ENCODE peak calls at places on chromosomes 4 and X, in four cellular contexts. F is endothelial cell of umbilical vein, N is H1, C is lower lobe of right lung. D is an unnamed sample.

GRCh38 chrX:41599507-41599906 is 89.3 kb upstream of the GPR34 start:
- DNase-seq in F (no peak), N (no peak), C (no peak), D (no peak)

GRCh38 chr4:112251044-112251632 is 19.6 kb downstream of the AP1AR start:
- DNase-seq in F (no peak), N (no peak), C (no peak), D (no peak)

GRCh38 chr4:100948911-100949310 is 398.4 kb downstream of the PPP3CA start:
- DNase-seq in F (no peak), N (no peak), C (no peak), D (no peak)

GRCh38 chr4:87465739-87466366 is 43.5 kb downstream of the NUDT9 start:
- DNase-seq in F (peak; percentile 53), N (no peak), C (no peak), D (no peak)

GRCh38 chrX:107673933-107674479 is 45.7 kb downstream of the PRPS1 start:
- DNase-seq in F (peak; percentile 67), N (no peak), C (peak; percentile 93), D (peak; percentile 97)

GRCh38 chr4:146932111-146932510 is 13.6 kb downstream of the TTC29 start:
- DNase-seq in F (no peak), N (no peak), C (no peak), D (no peak)

GRCh38 chrX:152817082-152817744 is 13.3 kb downstream of the CETN2 start:
- DNase-seq in F (peak; percentile 44), N (no peak), C (no peak), D (no peak)

GRCh38 chr4:83036991-83037390 is 2.0 kb downstream of the COPS4 start:
- DNase-seq in F (no peak), N (no peak), C (no peak), D (no peak)

GRCh38 chr4:38488891-38489861 is 174.8 kb upstream of the KLF3 start:
- DNase-seq in F (no peak), N (no peak), C (no peak), D (no peak)

GRCh38 chr4:27381806-27382205 is 521.2 kb downstream of the STIM2 start:
- DNase-seq in F (no peak), N (no peak), C (no peak), D (no peak)

GRCh38 chr4:138348055-138348454 is 105.9 kb upstream of the SLC7A11 start:
- DNase-seq in F (peak; percentile 23), N (no peak), C (no peak), D (no peak)

GRCh38 chrX:7941390-7942042 is 14.3 kb upstream of the PNPLA4 start:
- DNase-seq in F (peak; percentile 14), N (no peak), C (no peak), D (no peak)

GRCh38 chr4:55125763-55126541 is 557 bp upstream of the KDR start:
- DNase-seq in F (peak; percentile 39), N (no peak), C (peak; percentile 46), D (no peak)

GRCh38 chr4:85952518-85952917 is 407.3 kb downstream of the MAPK10 start:
- DNase-seq in F (peak; percentile 77), N (no peak), C (no peak), D (no peak)

GRCh38 chr4:111839186-111839585 is 306.1 kb upstream of the FAM241A start:
- DNase-seq in F (no peak), N (no peak), C (no peak), D (no peak)

GRCh38 chr4:122152699-122153328 is 683 bp downstream of the BLTP1 start:
- DNase-seq in F (peak; percentile 50), N (no peak), C (peak; percentile 67), D (peak; percentile 89)

GRCh38 chr4:139809207-139810157 is 143.9 kb downstream of the MGST2 start:
- DNase-seq in F (peak; percentile 69), N (no peak), C (no peak), D (no peak)

GRCh38 chrX:149518236-149518635 is 13.1 kb upstream of the IDS start:
- DNase-seq in F (peak; percentile 70), N (no peak), C (no peak), D (no peak)

GRCh38 chr4:2248821-2249261 is 6.9 kb upstream of the HAUS3 start:
- DNase-seq in F (no peak), N (no peak), C (peak; percentile 42), D (peak; percentile 82)

GRCh38 chr4:1988327-1988724 is 20.4 kb downstream of the NELFA start:
- DNase-seq in F (no peak), N (no peak), C (no peak), D (peak; percentile 69)

GRCh38 chr4:109432676-109433075 is 939 bp upstream of the SEC24B start:
- DNase-seq in F (peak; percentile 57), N (no peak), C (no peak), D (no peak)

GRCh38 chr4:109434793-109435080 is 1.1 kb downstream of the SEC24B start:
- DNase-seq in F (no peak), N (no peak), C (no peak), D (no peak)

GRCh38 chr4:109433281-109434006 is at the start of gene SEC24B:
- DNase-seq in F (peak; percentile 84), N (no peak), C (peak; percentile 96), D (peak; percentile 99)

GRCh38 chr4:109434007-109434792 is 585 bp downstream of the SEC24B start:
- DNase-seq in F (peak; percentile 57), N (no peak), C (peak; percentile 68), D (no peak)

GRCh38 chr4:109432203-109432602 is 1.4 kb upstream of the SEC24B start:
- DNase-seq in F (no peak), N (no peak), C (no peak), D (no peak)
- H3K27ac ChIP-seq in F (peak overlapping the region; percentile 93), N (no peak overlapping the region), C (peak overlapping the region; percentile 94), D (peak overlapping the region; percentile 95)

GRCh38 chr4:48836658-48837057 is 5.8 kb downstream of the OCIAD1 start:
- DNase-seq in F (no peak), N (no peak), C (no peak), D (no peak)
- H3K36me3 ChIP-seq in F (peaks cover 5% of the 10 kb centered on the region), N (peaks cover 25% of the 10 kb centered on the region), C (peaks cover 79% of the 10 kb centered on the region), D (peaks cover 37% of the 10 kb centered on the region)

DNA sequence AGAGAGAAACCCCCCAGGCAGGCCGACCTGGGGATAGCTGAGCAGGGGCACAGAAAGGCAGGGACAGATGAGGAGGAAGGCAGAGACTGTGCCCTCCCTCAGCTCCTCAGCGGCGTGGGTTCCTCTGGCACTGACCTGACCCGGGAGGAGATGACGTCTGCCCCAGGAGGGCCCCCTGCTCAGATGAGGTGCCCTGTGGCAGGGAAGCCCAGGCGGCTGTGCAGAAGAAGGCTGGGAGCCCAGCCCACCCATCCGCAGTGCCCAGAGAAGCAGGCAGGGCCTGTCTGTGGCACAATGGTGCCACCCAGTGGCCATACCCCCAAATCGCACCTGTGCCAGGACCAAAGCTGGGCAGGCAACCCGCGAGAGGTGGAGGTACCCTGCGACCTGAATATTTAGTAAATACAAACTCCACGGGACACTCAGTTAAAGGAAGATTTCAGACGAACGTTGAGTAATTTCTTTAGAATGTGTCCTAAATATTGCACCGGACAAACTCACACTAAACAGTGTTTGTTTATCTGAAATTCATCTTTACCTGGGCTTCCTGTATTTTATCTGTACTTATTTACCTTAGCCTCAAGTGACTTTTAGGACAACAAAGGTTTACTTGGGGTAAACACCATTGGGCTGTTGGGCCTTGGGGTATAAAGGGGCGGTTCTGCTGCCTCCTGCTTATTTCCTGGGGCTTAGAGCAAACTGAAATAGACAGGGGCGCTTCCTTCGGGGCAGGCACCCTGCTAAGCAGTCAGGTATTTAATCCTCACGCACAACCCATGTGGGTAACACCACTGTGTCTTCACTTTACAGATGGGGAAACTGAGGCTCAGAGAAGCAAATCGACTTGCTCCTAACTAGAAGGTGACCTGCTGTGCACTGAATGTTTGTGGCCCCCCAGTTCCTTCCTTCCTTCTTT is 46.5 kb upstream of the HMX1 start:
- DNase-seq in F (peak; percentile 44), N (peak; percentile 62), C (peak; percentile 69), D (peak; percentile 86)
- H3K27me3 ChIP-seq in F (no peaks in the 10 kb centered on the region), N (peaks cover 10% of the 10 kb centered on the region), C (peaks cover 12% of the 10 kb centered on the region), D (peaks cover 57% of the 10 kb centered on the region)

GRCh38 chr4:186168750-186169149 is 22.6 kb upstream of the CYP4V2 start:
- DNase-seq in F (no peak), N (no peak), C (no peak), D (no peak)

GRCh38 chr4:186169333-186169941 is 21.9 kb upstream of the CYP4V2 start:
- DNase-seq in F (no peak), N (no peak), C (no peak), D (no peak)

GRCh38 chr4:186172551-186172950 is 18.8 kb upstream of the CYP4V2 start:
- DNase-seq in F (no peak), N (no peak), C (no peak), D (no peak)

GRCh38 chr4:186169942-186170802 is 21.2 kb upstream of the CYP4V2 start:
- DNase-seq in F (no peak), N (no peak), C (no peak), D (no peak)

GRCh38 chr4:186170966-186171365 is 20.4 kb upstream of the CYP4V2 start:
- DNase-seq in F (no peak), N (no peak), C (no peak), D (no peak)
- H3K27ac ChIP-seq in F (no peak overlapping the region), N (no peak overlapping the region), C (no peak overlapping the region), D (no peak overlapping the region)

GRCh38 chr4:99879458-99879857 is 14.8 kb downstream of the LAMTOR3 start:
- DNase-seq in F (no peak), N (no peak), C (no peak), D (no peak)
- H3K36me3 ChIP-seq in F (peaks cover 9% of the 10 kb centered on the region), N (peaks cover 5% of the 10 kb centered on the region), C (peaks cover 68% of the 10 kb centered on the region), D (no peaks in the 10 kb centered on the region)

DNA sequence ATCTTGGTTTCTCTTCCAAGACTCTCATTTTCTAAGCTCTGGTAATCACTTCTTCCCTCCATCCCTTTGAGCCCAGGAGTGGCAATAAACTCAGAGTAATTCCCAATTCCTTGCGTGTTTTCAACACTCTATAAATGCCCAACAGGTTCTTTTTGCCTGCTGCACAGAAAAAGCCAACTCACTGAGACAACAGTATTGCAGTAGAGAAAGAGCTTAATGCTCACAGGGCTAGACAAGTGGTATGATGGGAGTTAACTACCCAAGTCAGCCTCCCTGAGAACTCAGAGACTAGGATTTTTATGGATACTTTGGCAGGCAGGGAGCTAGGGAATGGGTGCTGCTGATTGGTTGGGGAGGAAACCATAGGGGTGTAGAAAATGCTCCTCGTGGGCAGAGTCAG is 103.4 kb downstream of the MTNR1A start:
- DNase-seq in F (no peak), N (no peak), C (no peak), D (no peak)
- H3K27me3 ChIP-seq in F (no peaks in the 10 kb centered on the region), N (no peaks in the 10 kb centered on the region), C (no peaks in the 10 kb centered on the region), D (no peaks in the 10 kb centered on the region)

GRCh38 chrX:1167466-1167865 is 45.0 kb downstream of the CRLF2 start:
- DNase-seq in F (no peak), N (no peak), C (no peak), D (no peak)
- H3K27ac ChIP-seq in F (no peak overlapping the region), N (no peak overlapping the region), C (no peak overlapping the region), D (no peak overlapping the region)

D was measured in spleen.